ENCODE peak calls at places on chromosome 22, in six cellular contexts. A, N, F, L, R and G are unnamed samples.

GRCh38 chr22:40156001-40156516 is 21.7 kb upstream of the TNRC6B start:
- DNase-seq in N (no peak), R (peak), F (no peak), L (no peak), A (no peak), G (no peak)

GRCh38 chr22:49948958-49949913 is 11.3 kb upstream of the PIM3 start:
- DNase-seq in N (no peak), L (no peak), A (no peak), R (no peak), F (peak), G (no peak)

GRCh38 chr22:49735411-49736311 is 92.0 kb downstream of the BRD1 start:
- DNase-seq in R (peak), F (peak), L (no peak), N (no peak), A (no peak), G (no peak)

GRCh38 chr22:47465809-47466208 is 703.4 kb downstream of the TBC1D22A start:
- DNase-seq in A (no peak), N (no peak), L (no peak), F (no peak), R (no peak), G (no peak)

GRCh38 chr22:40533712-40534378 is 102.7 kb downstream of the MRTFA start:
- DNase-seq in R (peak), N (peak), A (peak), F (no peak), L (peak), G (no peak)

GRCh38 chr22:38261478-38261803 is 11.4 kb downstream of the TMEM184B start:
- DNase-seq in A (no peak), R (no peak), N (no peak), F (no peak), L (no peak), G (no peak)

GRCh38 chr22:50085211-50085999 is at the start of gene MLC1:
- DNase-seq in A (no peak), L (no peak), N (no peak), R (no peak), F (no peak), G (no peak)

GRCh38 chr22:45208993-45209838 is 31.5 kb downstream of the KIAA0930 start:
- DNase-seq in F (no peak), N (no peak), R (peak), A (no peak), L (peak), G (peak)

GRCh38 chr22:41762980-41763779 is 37.3 kb upstream of the CCDC134 start:
- DNase-seq in N (no peak), F (no peak), A (peak), L (peak), R (peak), G (no peak)

GRCh38 chr22:38088723-38089473 is 4.9 kb upstream of the SLC16A8 start:
- DNase-seq in F (no peak), A (no peak), N (no peak), R (peak), L (no peak), G (no peak)

GRCh38 chr22:22936915-22937656 is 49.5 kb downstream of the IGLL5 start:
- DNase-seq in F (no peak), A (no peak), L (no peak), R (no peak), N (no peak), G (no peak)

GRCh38 chr22:28706845-28707244 is 27.2 kb upstream of the TTC28 start:
- DNase-seq in N (no peak), F (no peak), A (no peak), L (no peak), R (no peak), G (no peak)

GRCh38 chr22:47011131-47011854 is 248.8 kb downstream of the TBC1D22A start:
- DNase-seq in R (no peak), N (no peak), L (no peak), F (peak), A (no peak), G (no peak)

GRCh38 chr22:37731804-37732471 is 35.1 kb downstream of the TRIOBP start:
- DNase-seq in L (no peak), F (no peak), N (no peak), R (no peak), A (no peak), G (no peak)

GRCh38 chr22:37018815-37019308 is 385 bp downstream of the TST start:
- DNase-seq in A (peak), R (peak), F (peak), N (no peak), L (no peak), G (no peak)

GRCh38 chr22:42856179-42856864 is 751 bp downstream of the ARFGAP3 start:
- DNase-seq in A (peak), F (peak), L (peak), N (peak), R (peak), G (no peak)

GRCh38 chr22:22207845-22208564 is 36.6 kb upstream of the VPREB1 start:
- DNase-seq in L (peak), N (peak), A (peak), F (peak), R (peak), G (no peak)

GRCh38 chr22:27715078-27715477 is 86.5 kb downstream of the MN1 start:
- DNase-seq in L (no peak), A (no peak), R (peak), N (no peak), F (peak), G (peak)

GRCh38 chr22:47189056-47189916 is 426.8 kb downstream of the TBC1D22A start:
- DNase-seq in R (no peak), N (no peak), A (no peak), L (no peak), F (peak), G (no peak)

GRCh38 chr22:27377501-27377900 is 424.1 kb downstream of the MN1 start:
- DNase-seq in L (no peak), A (no peak), R (no peak), F (no peak), N (no peak), G (no peak)

GRCh38 chr22:49777569-49778250 is 50.0 kb downstream of the BRD1 start:
- DNase-seq in N (no peak), F (no peak), L (no peak), R (no peak), A (no peak), G (no peak)

GRCh38 chr22:27804016-27804415 is 2.5 kb upstream of the MN1 start:
- DNase-seq in L (no peak), R (no peak), N (no peak), A (no peak), F (no peak), G (no peak)

GRCh38 chr22:47251911-47252310 is 489.5 kb downstream of the TBC1D22A start:
- DNase-seq in R (no peak), N (no peak), A (no peak), F (no peak), L (no peak), G (no peak)

GRCh38 chr22:18984564-18984963 is 48.5 kb upstream of the PRODH start:
- DNase-seq in F (no peak), N (no peak), R (no peak), L (no peak), A (no peak), G (no peak)

GRCh38 chr22:29030618-29031235 is 30.9 kb downstream of the C22orf31 start:
- DNase-seq in L (no peak), R (peak), F (peak), A (no peak), N (no peak), G (no peak)

GRCh38 chr22:41040483-41040882 is 51.9 kb upstream of the EP300 start:
- DNase-seq in A (no peak), L (no peak), N (no peak), R (no peak), F (no peak), G (no peak)

GRCh38 chr22:21861290-21861848 is 6.1 kb downstream of the MAPK1 start:
- DNase-seq in A (no peak), F (no peak), N (no peak), R (no peak), L (no peak), G (no peak)

GRCh38 chr22:42662114-42663021 is 13.2 kb upstream of the CYB5R3 start:
- DNase-seq in N (peak), F (peak), L (peak), R (peak), A (peak), G (no peak)

GRCh38 chr22:17903564-17904295 is 120.6 kb downstream of the MICAL3 start:
- DNase-seq in L (no peak), A (no peak), F (no peak), N (no peak), R (peak), G (no peak)

GRCh38 chr22:36213596-36213995 is 12.0 kb upstream of the APOL4 start:
- DNase-seq in F (no peak), R (no peak), N (no peak), L (no peak), A (no peak), G (no peak)